ENCODE peak calls at places on chromosome 18, in seven cellular contexts. T is K562, K is H1, W is SK-N-SH, V is HepG2, X is GM12878, J is GM12892. L is an unnamed sample.

GRCh38 chr18:63999871-64000270 is 30.0 kb downstream of the SERPINB8 start:
- DNase-seq in T (no peak), K (no peak), W (no peak), V (no peak), X (no peak), J (no peak), L (no peak)

GRCh38 chr18:69097349-69097748 is 299.5 kb downstream of the CCDC102B start:
- DNase-seq in T (no peak), K (no peak), W (no peak), V (no peak), X (no peak), J (no peak), L (no peak)

GRCh38 chr18:5414546-5414945 is 119.0 kb upstream of the ZBTB14 start:
- DNase-seq in T (no peak), K (peak), W (peak), V (no peak), X (no peak), J (no peak), L (no peak)

GRCh38 chr18:13376841-13377351 is 158.3 kb downstream of the LDLRAD4 start:
- DNase-seq in T (no peak), K (no peak), W (no peak), V (no peak), X (no peak), J (no peak), L (no peak)

GRCh38 chr18:56001576-56001975 is 413.6 kb upstream of the TCF4 start:
- DNase-seq in T (no peak), K (no peak), W (no peak), V (no peak), X (no peak), J (no peak), L (no peak)

GRCh38 chr18:9951022-9951859 is 37.4 kb downstream of the VAPA start:
- DNase-seq in T (peak), K (no peak), W (peak), V (peak), X (no peak), J (no peak), L (no peak)

GRCh38 chr18:68342039-68342659 is 372.8 kb downstream of the TMX3 start:
- DNase-seq in T (no peak), K (no peak), W (no peak), V (no peak), X (no peak), J (no peak), L (no peak)

GRCh38 chr18:28189400-28190239 is 12.7 kb upstream of the CDH2 start:
- DNase-seq in T (peak), K (no peak), W (peak), V (peak), X (peak), J (no peak), L (no peak)

GRCh38 chr18:11673560-11673959 is 15.5 kb upstream of the GNAL start:
- DNase-seq in T (no peak), K (no peak), W (no peak), V (no peak), X (no peak), J (no peak), L (no peak)

GRCh38 chr18:55206941-55207340 is 247.7 kb upstream of the CCDC68 start:
- DNase-seq in T (no peak), K (no peak), W (no peak), V (no peak), X (no peak), J (no peak), L (no peak)

GRCh38 chr18:73975266-73975665 is 172.4 kb downstream of the FBXO15 start:
- DNase-seq in T (no peak), K (no peak), W (no peak), V (no peak), X (no peak), J (no peak), L (no peak)

GRCh38 chr18:9135912-9136314 is 668 bp upstream of the ANKRD12 start:
- DNase-seq in T (peak), K (peak), W (no peak), V (peak), X (no peak), J (peak), L (peak)

GRCh38 chr18:44047585-44047984 is 633.1 kb upstream of the SETBP1 start:
- DNase-seq in T (no peak), K (no peak), W (no peak), V (no peak), X (no peak), J (no peak), L (no peak)

GRCh38 chr18:6004683-6005082 is 109.4 kb upstream of the TMEM200C start:
- DNase-seq in T (no peak), K (no peak), W (no peak), V (no peak), X (peak), J (no peak), L (no peak)

GRCh38 chr18:28062446-28062845 is 114.5 kb downstream of the CDH2 start:
- DNase-seq in T (no peak), K (no peak), W (no peak), V (no peak), X (no peak), J (no peak), L (no peak)

GRCh38 chr18:63319383-63320040 is at the start of gene BCL2:
- DNase-seq in T (no peak), K (no peak), W (no peak), V (no peak), X (no peak), J (no peak), L (no peak)

GRCh38 chr18:76923485-76924085 is 101.2 kb downstream of the ZNF236 start:
- DNase-seq in T (peak), K (peak), W (peak), V (peak), X (no peak), J (no peak), L (no peak)

GRCh38 chr18:25223211-25223610 is 128.8 kb downstream of the ZNF521 start:
- DNase-seq in T (peak), K (peak), W (peak), V (no peak), X (no peak), J (no peak), L (no peak)

GRCh38 chr18:853471-853870 is 41.4 kb upstream of the YES1 start:
- DNase-seq in T (no peak), K (no peak), W (no peak), V (no peak), X (no peak), J (no peak), L (no peak)

GRCh38 chr18:903703-904102 is 968 bp upstream of the ADCYAP1 start:
- DNase-seq in T (peak), K (no peak), W (no peak), V (no peak), X (no peak), J (no peak), L (no peak)

GRCh38 chr18:39485696-39486095 is 1920.1 kb upstream of the CELF4 start:
- DNase-seq in T (no peak), K (no peak), W (peak), V (no peak), X (no peak), J (no peak), L (no peak)

GRCh38 chr18:75070625-75071483 is 138.1 kb downstream of the PTGR3 start:
- DNase-seq in T (peak), K (no peak), W (no peak), V (peak), X (peak), J (peak), L (peak)

GRCh38 chr18:23213200-23213599 is 77.9 kb downstream of the CABLES1 start:
- DNase-seq in T (no peak), K (no peak), W (no peak), V (no peak), X (no peak), J (no peak), L (no peak)

GRCh38 chr18:77031662-77032061 is 100.9 kb downstream of the MBP start:
- DNase-seq in T (no peak), K (no peak), W (no peak), V (no peak), X (no peak), J (no peak), L (no peak)

GRCh38 chr18:46169464-46169941 is 65.3 kb downstream of the HAUS1 start:
- DNase-seq in T (peak), K (no peak), W (no peak), V (peak), X (no peak), J (no peak), L (no peak)

GRCh38 chr18:8978394-8978793 is 124.1 kb upstream of the NDUFV2 start:
- DNase-seq in T (no peak), K (no peak), W (no peak), V (no peak), X (no peak), J (no peak), L (no peak)

GRCh38 chr18:12656671-12657047 is 1.2 kb downstream of the SPIRE1 start:
- DNase-seq in T (no peak), K (no peak), W (peak), V (no peak), X (no peak), J (no peak), L (no peak)

GRCh38 chr18:48486762-48487161 is 52.1 kb upstream of the CTIF start:
- DNase-seq in T (no peak), K (no peak), W (no peak), V (no peak), X (no peak), J (no peak), L (no peak)

GRCh38 chr18:25516747-25517498 is 165.0 kb upstream of the ZNF521 start:
- DNase-seq in T (no peak), K (no peak), W (no peak), V (no peak), X (no peak), J (no peak), L (no peak)

GRCh38 chr18:70380915-70381896 is 92.4 kb downstream of the SOCS6 start:
- DNase-seq in T (peak), K (no peak), W (no peak), V (peak), X (no peak), J (no peak), L (peak)

GRCh38 chr18:36309436-36310391 is 12.2 kb downstream of the FHOD3 start:
- DNase-seq in T (no peak), K (no peak), W (peak), V (no peak), X (no peak), J (no peak), L (no peak)

GRCh38 chr18:73948497-73948896 is 199.1 kb downstream of the FBXO15 start:
- DNase-seq in T (no peak), K (no peak), W (no peak), V (no peak), X (no peak), J (no peak), L (no peak)

GRCh38 chr18:74290831-74291770 is 662 bp downstream of the CYB5A start:
- DNase-seq in T (no peak), K (peak), W (peak), V (peak), X (no peak), J (no peak), L (no peak)

GRCh38 chr18:65073060-65073550 is 677.7 kb upstream of the CDH7 start:
- DNase-seq in T (no peak), K (no peak), W (no peak), V (no peak), X (no peak), J (no peak), L (no peak)

GRCh38 chr18:48037481-48038271 is 107.2 kb upstream of the SMAD2 start:
- DNase-seq in T (no peak), K (no peak), W (peak), V (no peak), X (no peak), J (no peak), L (no peak)

GRCh38 chr18:55324166-55324565 is 263.8 kb downstream of the TCF4 start:
- DNase-seq in T (no peak), K (no peak), W (no peak), V (no peak), X (no peak), J (no peak), L (no peak)

GRCh38 chr18:7629416-7629815 is 62.3 kb downstream of the PTPRM start:
- DNase-seq in T (no peak), K (no peak), W (no peak), V (no peak), X (peak), J (no peak), L (no peak)

GRCh38 chr18:7626175-7626921 is 59.2 kb downstream of the PTPRM start:
- DNase-seq in T (no peak), K (no peak), W (no peak), V (peak), X (no peak), J (no peak), L (no peak)

GRCh38 chr18:7623681-7624080 is 56.6 kb downstream of the PTPRM start:
- DNase-seq in T (no peak), K (no peak), W (no peak), V (no peak), X (no peak), J (no peak), L (no peak)

GRCh38 chr18:7624697-7625096 is 57.6 kb downstream of the PTPRM start:
- DNase-seq in T (no peak), K (no peak), W (no peak), V (no peak), X (no peak), J (no peak), L (no peak)

DNA sequence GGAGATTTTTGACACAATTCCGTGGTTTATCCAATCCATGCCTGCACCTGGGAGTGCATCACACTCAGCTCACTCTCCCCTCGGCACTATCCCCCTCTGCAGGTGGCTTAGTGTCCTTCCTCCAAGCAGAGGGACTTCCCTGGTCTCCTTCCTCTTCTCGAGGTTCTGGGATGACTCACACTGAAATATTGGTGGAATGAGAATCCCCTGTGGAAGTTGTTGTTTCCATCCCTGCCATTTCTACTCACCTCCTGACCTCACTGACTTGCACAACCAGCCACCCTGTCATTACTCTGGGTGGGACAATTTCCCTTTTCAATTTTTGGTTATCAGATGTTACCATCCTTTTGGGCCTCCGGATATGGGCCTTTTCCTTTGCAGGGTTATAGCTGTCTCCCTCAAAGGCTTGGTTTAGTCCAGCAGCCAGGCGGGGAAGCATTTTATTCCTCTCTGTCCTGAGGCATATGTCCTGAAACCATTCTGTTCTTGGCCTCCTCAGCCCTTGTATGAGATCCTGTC is 59.9 kb downstream of the PTPRM start:
- DNase-seq in T (no peak), K (no peak), W (no peak), V (peak), X (no peak), J (no peak), L (no peak)
- TF ChIP-seq TAF1 in T (no peak), K (no peak), W (no peak), V (no peak), X (no peak), J (no peak), L (no peak)

GRCh38 chr18:79400591-79401381 is 5.1 kb downstream of the NFATC1 start:
- DNase-seq in T (peak), K (no peak), W (no peak), V (no peak), X (peak), J (peak), L (peak)
- TF ChIP-seq TAF1 in T (no peak), K (no peak), W (no peak), V (no peak), X (no peak), J (no peak), L (no peak)

GRCh38 chr18:2948038-2948437 is 64.9 kb downstream of the LPIN2 start:
- DNase-seq in T (peak), K (no peak), W (peak), V (peak), X (no peak), J (no peak), L (no peak)
- TF ChIP-seq TAF1 in T (no peak), K (no peak), W (no peak), V (no peak), X (no peak), J (no peak), L (no peak)

DNA sequence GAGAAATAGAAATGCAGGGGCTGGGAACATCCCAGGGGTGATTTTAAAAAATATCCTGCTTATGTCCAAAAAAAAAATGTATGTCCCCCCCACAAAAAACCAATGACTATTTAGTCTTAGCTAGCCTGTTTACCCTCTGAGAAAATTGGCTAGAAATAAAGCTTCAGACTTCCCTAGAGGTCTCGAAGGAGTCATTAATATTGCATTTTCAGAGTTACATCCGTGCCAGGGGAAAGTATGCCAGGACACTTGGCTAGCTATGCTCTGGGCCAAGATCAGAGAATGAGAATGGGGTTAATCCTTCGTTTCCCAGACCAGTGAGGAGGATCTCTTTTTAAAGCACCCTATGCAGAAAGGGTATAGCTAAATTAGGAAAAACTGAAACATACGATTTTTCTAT is 183.6 kb downstream of the MC4R start:
- DNase-seq in T (no peak), K (no peak), W (no peak), V (no peak), X (no peak), J (no peak), L (no peak)
- TF ChIP-seq TAF1 in T (no peak), K (no peak), W (no peak), V (no peak), X (no peak), J (no peak), L (no peak)

GRCh38 chr18:14930076-14930475 is 182.1 kb downstream of the ANKRD30B start:
- DNase-seq in T (no peak), K (no peak), W (no peak), V (no peak), X (no peak), J (no peak), L (no peak)
- TF ChIP-seq TAF1 in T (no peak), K (no peak), W (no peak), V (no peak), X (no peak), J (no peak), L (no peak)

L was measured in GM12891.